ENCODE peak calls at places on chromosomes 2 and 18, in four cellular contexts. E is transverse colon; A is activated CD4-positive, alpha-beta T cell treated with anti-CD3 and anti-CD28 coated beads, Interleukin-2, amount 50 U/mL, for 48 hours; F is activated CD8-positive, alpha-beta T cell treated with anti-CD3 and anti-CD28 coated beads for 36 hours. U is an unnamed sample.

GRCh38 chr18:25883091-25883490 is 207.3 kb downstream of the SS18 start:
- DNase-seq in A (no peak), E (no peak), F (no peak), U (no peak)

GRCh38 chr2:180979935-180980184 is 545 bp upstream of the UBE2E3 start:
- DNase-seq in A (no peak), E (no peak), F (no peak), U (no peak)

GRCh38 chr2:152453129-152453642 is 118.2 kb downstream of the FMNL2 start:
- DNase-seq in F (no peak), A (no peak), E (no peak), U (no peak)

GRCh38 chr18:6261938-6262337 is 152.8 kb downstream of the L3MBTL4 start:
- DNase-seq in F (no peak), E (no peak), A (no peak), U (no peak)

GRCh38 chr2:74648009-74648443 is at the start of gene M1AP:
- DNase-seq in A (no peak), E (no peak), F (peak; percentile 19), U (no peak)

GRCh38 chr18:67243799-67244587 is 272.5 kb downstream of the DSEL start:
- DNase-seq in F (no peak), E (no peak), A (no peak), U (no peak)

GRCh38 chr18:56221195-56222065 is 417.0 kb downstream of the TXNL1 start:
- DNase-seq in E (no peak), F (no peak), A (no peak), U (no peak)

GRCh38 chr2:219595250-219595649 is 2.4 kb upstream of the STK11IP start:
- DNase-seq in A (no peak), F (no peak), E (no peak), U (no peak)

GRCh38 chr2:221572821-221573429 is 821 bp upstream of the EPHA4 start:
- DNase-seq in F (peak; percentile 27), A (peak; percentile 41), E (peak; percentile 66), U (no peak)

GRCh38 chr2:137741963-137742362 is 222.3 kb upstream of the HNMT start:
- DNase-seq in A (no peak), F (no peak), E (no peak), U (no peak)

GRCh38 chr2:231162036-231162345 is 36.4 kb upstream of the ARMC9 start:
- DNase-seq in F (no peak), E (no peak), A (no peak), U (no peak)

GRCh38 chr2:232779935-232780334 is 3.6 kb upstream of the KCNJ13 start:
- DNase-seq in A (no peak), F (no peak), E (no peak), U (no peak)

GRCh38 chr2:200050921-200051620 is 95.7 kb downstream of the MAIP1 start:
- DNase-seq in E (peak; percentile 21), A (no peak), F (no peak), U (no peak)

GRCh38 chr2:163601377-163601776 is 134.4 kb downstream of the FIGN start:
- DNase-seq in A (no peak), E (no peak), F (no peak), U (no peak)

U was measured in activated CD4-positive, CD25-positive, alpha-beta regulatory T cell treated with anti-CD3 and anti-CD28 coated beads, Interleukin-2, amount 50 U/mL, for 16 hours.